ENCODE peak calls at places on chromosome 6, in eight cellular contexts. G is breast epithelium, R is dorsolateral prefrontal cortex, T is neuronal stem cell, X is thoracic aorta, K is Caco-2, U is ascending aorta, O is H7. E is an unnamed sample.

GRCh38 chr6:168370310-168370991 is 50.9 kb upstream of the DACT2 start:
- DNase-seq in K (peak; percentile 87), O (peak; percentile 98), T (peak; percentile 52), X (no peak), R (peak; percentile 64), G (peak; percentile 48), U (peak; percentile 83), E (no peak)

GRCh38 chr6:158476389-158476788 is 83.5 kb upstream of the TMEM181 start:
- DNase-seq in U (no peak), K (no peak), T (no peak), X (no peak), G (no peak), O (no peak), R (no peak), E (no peak)

GRCh38 chr6:82197784-82198183 is 49.8 kb downstream of the IBTK start:
- DNase-seq in R (no peak), O (no peak), X (no peak), U (no peak), K (no peak), G (no peak), T (no peak), E (no peak)

GRCh38 chr6:6319947-6320811 is at the start of gene F13A1:
- DNase-seq in O (peak; percentile 71), G (no peak), R (no peak), U (no peak), T (no peak), X (no peak), K (no peak), E (peak; percentile 74)

GRCh38 chr6:117491916-117492315 is 9.4 kb downstream of the DCBLD1 start:
- DNase-seq in X (no peak), K (no peak), O (no peak), T (no peak), R (no peak), U (no peak), G (no peak), E (no peak)

GRCh38 chr6:125670586-125670985 is 78.8 kb upstream of the HEY2 start:
- DNase-seq in T (no peak), R (no peak), X (no peak), O (peak; percentile 28), U (no peak), K (no peak), G (peak; percentile 44), E (no peak)

GRCh38 chr6:104473021-104473429 is 386.7 kb downstream of the HACE1 start:
- DNase-seq in X (no peak), K (no peak), R (no peak), G (no peak), O (peak; percentile 32), T (no peak), U (no peak), E (no peak)

GRCh38 chr6:71395731-71396409 is 107.3 kb downstream of the OGFRL1 start:
- DNase-seq in K (no peak), O (no peak), T (no peak), X (no peak), R (no peak), G (no peak), U (no peak), E (no peak)

GRCh38 chr6:71457883-71458282 is 169.3 kb downstream of the OGFRL1 start:
- DNase-seq in X (no peak), T (no peak), G (no peak), O (no peak), K (peak; percentile 4), U (no peak), R (no peak), E (no peak)

GRCh38 chr6:40947876-40948514 is 91.0 kb downstream of the UNC5CL start:
- DNase-seq in T (no peak), X (no peak), K (no peak), O (peak; percentile 46), G (no peak), R (no peak), U (no peak), E (no peak)

GRCh38 chr6:6243846-6244245 is 76.6 kb downstream of the F13A1 start:
- DNase-seq in R (no peak), O (no peak), X (no peak), G (no peak), T (no peak), K (no peak), U (no peak), E (no peak)

GRCh38 chr6:118451839-118452238 is 96.3 kb upstream of the PLN start:
- DNase-seq in X (no peak), G (no peak), U (no peak), O (no peak), K (no peak), T (no peak), R (no peak), E (no peak)

GRCh38 chr6:26553264-26553738 is 15.1 kb downstream of the HMGN4 start:
- DNase-seq in K (peak; percentile 83), U (peak; percentile 83), G (peak; percentile 75), R (peak; percentile 65), T (peak; percentile 73), X (no peak), O (peak; percentile 62), E (no peak)

GRCh38 chr6:81465859-81466258 is 286.6 kb downstream of the TENT5A start:
- DNase-seq in T (peak; percentile 1), O (peak; percentile 3), X (no peak), U (no peak), G (no peak), R (no peak), K (peak; percentile 30), E (no peak)

GRCh38 chr6:73586416-73586974 is 65.7 kb upstream of the EEF1A1 start:
- DNase-seq in U (no peak), R (no peak), G (no peak), O (no peak), K (no peak), X (no peak), T (no peak), E (no peak)

GRCh38 chr6:64815718-64816117 is 891.3 kb downstream of the EYS start:
- DNase-seq in R (no peak), O (no peak), X (no peak), K (no peak), G (no peak), T (no peak), U (no peak), E (no peak)

GRCh38 chr6:148565931-148566663 is 180.7 kb upstream of the UST start:
- DNase-seq in K (no peak), G (peak; percentile 53), X (no peak), O (no peak), R (no peak), T (no peak), U (peak; percentile 78), E (no peak)

GRCh38 chr6:33040157-33040556 is 30.8 kb upstream of the HLA-DOA start:
- DNase-seq in T (no peak), O (no peak), X (no peak), U (no peak), R (no peak), K (no peak), G (no peak), E (no peak)

GRCh38 chr6:33034554-33034953 is 25.2 kb upstream of the HLA-DOA start:
- DNase-seq in T (no peak), U (no peak), K (no peak), O (no peak), X (no peak), R (no peak), G (no peak), E (no peak)

GRCh38 chr6:33036512-33036911 is 27.1 kb upstream of the HLA-DOA start:
- DNase-seq in G (no peak), K (no peak), X (no peak), R (no peak), O (no peak), T (no peak), U (no peak), E (no peak)
- H3K27me3 ChIP-seq in G (no peaks in the 10 kb centered on the region), K (no peaks in the 10 kb centered on the region), X (peaks cover 4% of the 10 kb centered on the region), R (no peaks in the 10 kb centered on the region), O (no peaks in the 10 kb centered on the region), T (peaks cover 6% of the 10 kb centered on the region), U (no peaks in the 10 kb centered on the region), E (no peaks in the 10 kb centered on the region)

GRCh38 chr6:123810948-123811347 is 7.3 kb downstream of the NKAIN2 start:
- DNase-seq in G (no peak), U (no peak), K (no peak), X (no peak), R (no peak), O (no peak), T (no peak), E (no peak)
- H3K27me3 ChIP-seq in G (no peaks in the 10 kb centered on the region), U (no peaks in the 10 kb centered on the region), K (no peaks in the 10 kb centered on the region), X (no peaks in the 10 kb centered on the region), R (no peaks in the 10 kb centered on the region), O (peaks cover under 1% of the 10 kb centered on the region), T (no peaks in the 10 kb centered on the region), E (no peaks in the 10 kb centered on the region)

DNA sequence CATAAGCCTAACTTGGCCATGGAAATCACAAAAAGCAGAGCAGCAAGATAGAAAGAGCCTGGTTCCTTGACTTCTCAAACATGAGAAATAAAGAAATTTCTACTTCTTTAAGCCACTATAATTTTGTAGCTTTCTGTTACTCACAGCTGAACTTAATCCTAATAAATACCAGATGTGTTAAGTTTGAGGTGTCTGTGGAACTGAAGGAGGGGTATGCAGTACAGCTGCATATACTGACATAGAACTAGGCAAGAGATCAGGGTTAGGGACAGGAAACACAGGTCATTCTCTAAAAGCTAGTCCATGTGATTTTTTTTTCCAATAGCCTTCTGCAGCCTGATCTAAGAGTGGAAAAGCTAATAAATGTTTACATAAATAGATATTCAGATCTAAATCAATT is 123.9 kb downstream of the COL12A1 start:
- DNase-seq in T (no peak), O (no peak), U (no peak), K (no peak), X (no peak), G (no peak), R (no peak), E (no peak)
- H3K27me3 ChIP-seq in T (peaks cover 37% of the 10 kb centered on the region), O (peaks cover 4% of the 10 kb centered on the region), U (no peaks in the 10 kb centered on the region), K (no peaks in the 10 kb centered on the region), X (no peaks in the 10 kb centered on the region), G (no peaks in the 10 kb centered on the region), R (peaks cover 3% of the 10 kb centered on the region), E (no peaks in the 10 kb centered on the region)

GRCh38 chr6:43867246-43867645 is 97.2 kb downstream of the VEGFA start:
- DNase-seq in G (no peak), R (no peak), O (no peak), X (no peak), U (no peak), K (no peak), T (no peak), E (no peak)
- H3K27me3 ChIP-seq in G (no peaks in the 10 kb centered on the region), R (no peaks in the 10 kb centered on the region), O (no peaks in the 10 kb centered on the region), X (no peaks in the 10 kb centered on the region), U (no peaks in the 10 kb centered on the region), K (no peaks in the 10 kb centered on the region), T (peaks cover 51% of the 10 kb centered on the region), E (no peaks in the 10 kb centered on the region)

DNA sequence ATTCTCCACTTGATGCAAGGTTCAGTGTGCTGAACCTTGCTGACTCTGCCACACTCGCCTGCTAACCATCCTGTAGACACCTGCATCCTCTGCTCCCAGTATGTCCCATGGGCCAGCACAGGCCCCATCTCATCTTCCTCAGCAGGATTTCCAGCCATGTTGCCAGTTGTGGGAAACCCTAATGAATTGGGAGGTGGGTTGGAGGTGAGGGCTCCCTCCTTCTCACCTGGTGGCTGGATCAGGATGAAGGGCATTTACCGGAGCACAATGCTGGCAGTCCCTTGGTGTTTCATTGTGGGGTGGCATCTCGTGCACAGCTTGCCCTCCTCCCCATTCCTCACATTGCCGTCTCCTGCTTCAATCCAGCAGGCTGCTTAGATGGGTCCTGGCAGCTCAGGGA is 204.3 kb upstream of the FOXQ1 start:
- DNase-seq in T (no peak), K (no peak), G (no peak), R (no peak), U (no peak), O (no peak), X (no peak), E (no peak)
- H3K27me3 ChIP-seq in T (no peaks in the 10 kb centered on the region), K (no peaks in the 10 kb centered on the region), G (no peaks in the 10 kb centered on the region), R (peaks cover 7% of the 10 kb centered on the region), U (no peaks in the 10 kb centered on the region), O (peaks cover 24% of the 10 kb centered on the region), X (no peaks in the 10 kb centered on the region), E (no peaks in the 10 kb centered on the region)

GRCh38 chr6:3068329-3069223 is at the start of gene RIPK1:
- DNase-seq in G (peak; percentile 90), O (peak; percentile 97), U (peak; percentile 95), X (peak; percentile 47), K (peak; percentile 97), R (peak; percentile 87), T (peak; percentile 77), E (peak; percentile 97)
- H3K27me3 ChIP-seq in G (no peaks in the 10 kb centered on the region), O (peaks cover 2% of the 10 kb centered on the region), U (no peaks in the 10 kb centered on the region), X (no peaks in the 10 kb centered on the region), K (no peaks in the 10 kb centered on the region), R (no peaks in the 10 kb centered on the region), T (no peaks in the 10 kb centered on the region), E (no peaks in the 10 kb centered on the region)

E was measured in esophagus muscularis mucosa.